ENCODE peak calls at places on chromosome 7, in six cellular contexts. T is left ventricle myocardium inferior; X is neural progenitor cell; F is CD8-positive, alpha-beta T cell; E is lung; U is heart right ventricle. I is an unnamed sample.

GRCh38 chr7:157278791-157279678 is 57.8 kb upstream of the DNAJB6 start:
- DNase-seq in T (peak; percentile 83), F (no peak), X (no peak), U (peak; percentile 83), E (peak; percentile 61), I (no peak)

GRCh38 chr7:149821191-149822148 is 16.7 kb upstream of the ZNF862 start:
- DNase-seq in T (peak; percentile 11), U (peak; percentile 6), X (no peak), F (no peak), E (no peak), I (no peak)

GRCh38 chr7:5690931-5691461 is 90.5 kb downstream of the RNF216 start:
- DNase-seq in T (peak; percentile 68), F (no peak), X (no peak), E (no peak), U (peak; percentile 44), I (peak; percentile 48)

GRCh38 chr7:116733924-116734591 is 62.1 kb downstream of the MET start:
- DNase-seq in X (no peak), E (no peak), U (no peak), F (no peak), T (no peak), I (no peak)

GRCh38 chr7:5117095-5117970 is 71.7 kb downstream of the RBAK start:
- DNase-seq in X (no peak), F (no peak), T (no peak), E (no peak), U (no peak), I (no peak)

GRCh38 chr7:118350260-118350659 is 125.8 kb downstream of the ANKRD7 start:
- DNase-seq in U (no peak), T (no peak), E (no peak), F (no peak), X (no peak), I (no peak)

GRCh38 chr7:47282790-47283496 is 299.0 kb downstream of the TNS3 start:
- DNase-seq in E (no peak), T (no peak), X (no peak), U (no peak), F (no peak), I (no peak)

GRCh38 chr7:98252655-98253054 is 623 bp upstream of the TECPR1 start:
- DNase-seq in T (no peak), E (no peak), X (no peak), U (no peak), F (no peak), I (no peak)

GRCh38 chr7:696426-697258 is 29.9 kb upstream of the DNAAF5 start:
- DNase-seq in F (no peak), T (no peak), U (no peak), E (no peak), X (no peak), I (no peak)

GRCh38 chr7:12220321-12221046 is 9.4 kb downstream of the TMEM106B start:
- DNase-seq in F (no peak), X (no peak), T (no peak), U (no peak), E (no peak), I (no peak)

GRCh38 chr7:125924037-125924436 is 994.4 kb upstream of the POT1 start:
- DNase-seq in U (no peak), F (no peak), T (no peak), X (no peak), E (no peak), I (no peak)
- H3K27ac ChIP-seq in U (no peak overlapping the region), F (no peak overlapping the region), T (no peak overlapping the region), X (no peak overlapping the region), E (no peak overlapping the region), I (no peak overlapping the region)

DNA sequence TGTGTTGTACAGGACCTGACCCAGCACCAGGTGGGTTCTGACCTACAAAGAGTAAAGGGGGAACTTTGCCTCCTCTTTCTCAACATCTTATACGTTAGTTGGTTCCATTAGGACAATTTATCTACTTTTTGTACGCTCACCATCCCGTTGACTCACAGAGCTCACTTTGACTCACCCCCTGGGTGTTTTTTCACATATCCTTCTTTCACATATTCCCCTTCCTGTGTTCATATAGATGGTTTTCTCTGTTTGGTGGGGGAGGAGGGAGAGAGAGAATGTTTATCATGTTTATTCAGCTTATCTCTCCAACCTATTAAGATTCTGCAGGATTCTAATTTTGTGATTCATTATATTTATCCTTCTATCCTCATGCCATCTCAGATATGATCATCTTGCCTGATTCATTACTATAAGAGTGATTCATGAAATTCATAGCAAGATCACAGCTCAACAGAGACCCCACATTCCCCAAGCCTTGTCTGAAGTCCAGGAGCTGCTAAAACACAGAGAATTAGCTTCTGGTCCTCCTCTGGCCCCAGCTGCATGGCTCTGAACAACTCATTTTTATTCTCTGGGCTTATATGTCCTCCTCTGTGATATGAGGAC is 37.2 kb downstream of the PRSS2 start:
- DNase-seq in T (no peak), U (no peak), E (no peak), X (no peak), F (no peak), I (no peak)
- H3K4me1 ChIP-seq in T (no peaks in the 10 kb centered on the region), U (no peaks in the 10 kb centered on the region), E (no peaks in the 10 kb centered on the region), X (no peaks in the 10 kb centered on the region), F (peaks cover 95% of the 10 kb centered on the region), I (no peaks in the 10 kb centered on the region)

DNA sequence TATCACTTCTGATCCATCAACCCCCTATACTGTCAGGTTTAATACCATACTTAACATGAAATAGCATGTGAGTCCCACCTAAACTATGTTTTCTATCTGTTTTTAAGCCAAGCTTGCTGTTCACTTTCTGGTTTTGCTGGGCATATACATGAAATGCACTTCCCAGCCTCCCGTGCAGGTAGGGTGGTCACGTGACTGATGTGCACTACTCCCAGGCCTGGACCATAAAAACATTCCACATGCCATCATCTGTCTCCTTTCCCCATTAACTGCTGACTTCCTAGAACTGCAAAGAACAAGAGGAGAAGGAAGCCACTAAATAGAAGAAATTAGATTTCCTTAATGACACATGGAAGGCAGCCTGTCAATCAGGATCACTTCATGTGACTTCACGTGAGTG is 40.1 kb upstream of the CALD1 start:
- DNase-seq in X (no peak), T (no peak), U (no peak), E (no peak), F (no peak), I (no peak)
- H3K27ac ChIP-seq in X (no peak overlapping the region), T (no peak overlapping the region), U (no peak overlapping the region), E (no peak overlapping the region), F (no peak overlapping the region), I (peak overlapping the region; percentile 84)

GRCh38 chr7:30281263-30281662 is 3.1 kb upstream of the ZNRF2 start:
- DNase-seq in T (no peak), X (peak; percentile 16), E (no peak), F (no peak), U (no peak), I (no peak)

GRCh38 chr7:30280631-30281030 is 3.8 kb upstream of the ZNRF2 start:
- DNase-seq in E (no peak), F (no peak), T (no peak), X (peak; percentile 50), U (no peak), I (no peak)

GRCh38 chr7:30284298-30285066 is at the start of gene ZNRF2:
- DNase-seq in T (peak; percentile 98), U (peak; percentile 98), E (peak; percentile 99), F (peak; percentile 98), X (peak; percentile 99), I (peak; percentile 99)

GRCh38 chr7:30282735-30283134 is 1.7 kb upstream of the ZNRF2 start:
- DNase-seq in U (no peak), F (no peak), T (no peak), X (no peak), E (no peak), I (no peak)

GRCh38 chr7:30281791-30282190 is 2.6 kb upstream of the ZNRF2 start:
- DNase-seq in T (no peak), F (no peak), U (no peak), E (no peak), X (no peak), I (no peak)
- H3K4me1 ChIP-seq in T (peaks cover 22% of the 10 kb centered on the region), F (peaks cover 8% of the 10 kb centered on the region), U (peaks cover 7% of the 10 kb centered on the region), E (no peaks in the 10 kb centered on the region), X (peaks cover 17% of the 10 kb centered on the region), I (no peaks in the 10 kb centered on the region)

DNA sequence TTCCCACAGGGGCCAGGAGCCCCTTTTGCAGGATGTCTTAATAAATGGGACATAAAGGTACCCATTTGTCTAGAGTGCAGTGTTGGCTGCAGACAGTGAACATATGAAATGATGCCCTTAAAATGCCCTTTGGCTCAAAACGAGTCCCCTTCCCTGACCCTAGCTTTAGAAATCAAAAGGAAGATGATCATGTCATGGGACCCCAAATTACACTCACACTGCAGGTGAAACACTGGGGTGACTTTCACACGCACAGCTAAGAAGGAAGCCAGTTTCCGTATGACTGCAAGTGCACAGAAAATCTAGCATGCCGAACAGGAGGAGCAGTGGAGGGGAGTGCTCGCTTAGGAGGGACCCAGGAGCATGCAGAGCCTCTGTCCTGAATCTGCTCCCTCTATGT is 154.5 kb upstream of the KLF14 start:
- DNase-seq in T (no peak), U (no peak), X (no peak), E (no peak), F (no peak), I (no peak)
- H3K27ac ChIP-seq in T (peak overlapping the region; percentile 70), U (peak overlapping the region; percentile 59), X (no peak overlapping the region), E (no peak overlapping the region), F (no peak overlapping the region), I (peak overlapping the region; percentile 91)

GRCh38 chr7:104984591-104985258 is 29.3 kb upstream of the KMT2E start:
- DNase-seq in U (no peak), E (no peak), T (no peak), X (no peak), F (no peak), I (no peak)
- H3K4me1 ChIP-seq in U (peaks cover 64% of the 10 kb centered on the region), E (peaks cover 6% of the 10 kb centered on the region), T (peaks cover 36% of the 10 kb centered on the region), X (peaks cover 11% of the 10 kb centered on the region), F (peaks cover 42% of the 10 kb centered on the region), I (peaks cover 8% of the 10 kb centered on the region)

GRCh38 chr7:134723904-134724303 is 55.5 kb upstream of the CALD1 start:
- DNase-seq in F (no peak), E (no peak), U (no peak), T (no peak), X (no peak), I (no peak)
- H3K27ac ChIP-seq in F (no peak overlapping the region), E (no peak overlapping the region), U (peak overlapping the region; percentile 32), T (peak overlapping the region; percentile 72), X (no peak overlapping the region), I (peak overlapping the region; percentile 39)

I was measured in uterus.